ENCODE peak calls at places on chromosomes 1 and 21, in four cellular contexts. One of them, this sample, is unnamed.

GRCh38 chr1:78678324-78678723 is 28.7 kb downstream of the IFI44 start:
- DNase-seq in HepG2: no peak
- DNase-seq in K562: no peak
- DNase-seq in GM12878: no peak
- DNase-seq in this sample: no peak

GRCh38 chr21:38741976-38742309 is 63.8 kb upstream of the ETS2 start:
- DNase-seq in HepG2: no peak
- DNase-seq in K562: peak; percentile 36
- DNase-seq in GM12878: no peak
- DNase-seq in this sample: no peak

GRCh38 chr1:59173721-59174120 is 123.2 kb upstream of the FGGY start:
- DNase-seq in K562: no peak
- DNase-seq in HepG2: no peak
- DNase-seq in GM12878: no peak
- DNase-seq in this sample: no peak

GRCh38 chr1:202189012-202189790 is 4.4 kb upstream of the LGR6 start:
- DNase-seq in K562: peak; percentile 89
- DNase-seq in GM12878: no peak
- DNase-seq in HepG2: peak; percentile 83
- DNase-seq in this sample: no peak

GRCh38 chr1:16249838-16250241 is 12.9 kb upstream of the CPLANE2 start:
- DNase-seq in GM12878: no peak
- DNase-seq in K562: no peak
- DNase-seq in HepG2: peak; percentile 25
- DNase-seq in this sample: no peak

GRCh38 chr1:180680558-180681144 is 48.8 kb downstream of the XPR1 start:
- DNase-seq in HepG2: no peak
- DNase-seq in K562: no peak
- DNase-seq in GM12878: no peak
- DNase-seq in this sample: no peak

GRCh38 chr1:201739492-201740085 is 89.4 kb upstream of the IPO9 start:
- DNase-seq in GM12878: no peak
- DNase-seq in HepG2: no peak
- DNase-seq in K562: peak; percentile 27
- DNase-seq in this sample: peak; percentile 61

GRCh38 chr1:22812993-22813790 is 102.6 kb downstream of the EPHB2 start:
- DNase-seq in HepG2: no peak
- DNase-seq in GM12878: no peak
- DNase-seq in K562: no peak
- DNase-seq in this sample: no peak

GRCh38 chr1:65817891-65818290 is 25.2 kb downstream of the PDE4B start:
- DNase-seq in K562: no peak
- DNase-seq in GM12878: no peak
- DNase-seq in HepG2: no peak
- DNase-seq in this sample: no peak

GRCh38 chr21:27423073-27423472 is 456.2 kb upstream of the ADAMTS5 start:
- DNase-seq in HepG2: no peak
- DNase-seq in K562: no peak
- DNase-seq in GM12878: no peak
- DNase-seq in this sample: no peak

GRCh38 chr1:79109445-79109844 is 102.9 kb upstream of the ADGRL4 start:
- DNase-seq in K562: no peak
- DNase-seq in GM12878: no peak
- DNase-seq in HepG2: no peak
- DNase-seq in this sample: no peak

GRCh38 chr1:17136936-17137335 is 17.7 kb upstream of the PADI2 start:
- DNase-seq in GM12878: no peak
- DNase-seq in K562: no peak
- DNase-seq in HepG2: no peak
- DNase-seq in this sample: no peak

GRCh38 chr1:164637461-164638375 is 78.7 kb downstream of the PBX1 start:
- DNase-seq in GM12878: no peak
- DNase-seq in K562: no peak
- DNase-seq in HepG2: no peak
- DNase-seq in this sample: peak; percentile 56

GRCh38 chr1:203306970-203307541 is 1.7 kb downstream of the BTG2 start:
- DNase-seq in K562: no peak
- DNase-seq in GM12878: no peak
- DNase-seq in HepG2: no peak
- DNase-seq in this sample: no peak

GRCh38 chr1:152582647-152583046 is 2.3 kb upstream of the LCE3D start:
- DNase-seq in GM12878: no peak
- DNase-seq in HepG2: no peak
- DNase-seq in K562: no peak
- DNase-seq in this sample: no peak

GRCh38 chr1:202270871-202271326 is 70.8 kb downstream of the UBE2T start:
- DNase-seq in HepG2: no peak
- DNase-seq in K562: no peak
- DNase-seq in GM12878: no peak
- DNase-seq in this sample: no peak

GRCh38 chr1:222817529-222817928 is 2.7 kb downstream of the DISP1 start:
- DNase-seq in K562: no peak
- DNase-seq in GM12878: no peak
- DNase-seq in HepG2: no peak
- DNase-seq in this sample: peak; percentile 88

GRCh38 chr1:220189750-220190347 is 82.4 kb downstream of the RAB3GAP2 start:
- DNase-seq in K562: peak; percentile 33
- DNase-seq in HepG2: peak; percentile 16
- DNase-seq in GM12878: no peak
- DNase-seq in this sample: peak; percentile 23

GRCh38 chr1:197725044-197725443 is 50.2 kb downstream of the DENND1B start:
- DNase-seq in GM12878: no peak
- DNase-seq in HepG2: peak; percentile 9
- DNase-seq in K562: peak; percentile 50
- DNase-seq in this sample: peak; percentile 33

GRCh38 chr1:159250817-159251216 is 46.1 kb downstream of the ACKR1 start:
- DNase-seq in GM12878: no peak
- DNase-seq in K562: peak; percentile 8
- DNase-seq in HepG2: no peak
- DNase-seq in this sample: no peak

GRCh38 chr1:204222006-204222872 is 8.5 kb upstream of the GOLT1A start:
- DNase-seq in K562: no peak
- DNase-seq in GM12878: no peak
- DNase-seq in HepG2: no peak
- DNase-seq in this sample: no peak

GRCh38 chr1:236800002-236800620 is 5.0 kb downstream of the MTR start:
- DNase-seq in GM12878: no peak
- DNase-seq in K562: no peak
- DNase-seq in HepG2: no peak
- DNase-seq in this sample: no peak

GRCh38 chr1:53572802-53573148 is 113.6 kb downstream of the DMRTB1 start:
- DNase-seq in GM12878: no peak
- DNase-seq in HepG2: no peak
- DNase-seq in K562: no peak
- DNase-seq in this sample: no peak

GRCh38 chr1:8144318-8144717 is 118.2 kb upstream of the ERRFI1 start:
- DNase-seq in K562: no peak
- DNase-seq in GM12878: no peak
- DNase-seq in HepG2: no peak
- DNase-seq in this sample: no peak

GRCh38 chr1:42801832-42802483 is 15.0 kb upstream of the ERMAP start:
- DNase-seq in GM12878: no peak
- DNase-seq in K562: no peak
- DNase-seq in HepG2: no peak
- DNase-seq in this sample: no peak

GRCh38 chr1:1020415-1021009 is 592 bp downstream of the AGRN start:
- DNase-seq in K562: peak; percentile 68
- DNase-seq in HepG2: no peak
- DNase-seq in GM12878: no peak
- DNase-seq in this sample: no peak

GRCh38 chr1:16260814-16261213 is 23.8 kb upstream of the CPLANE2 start:
- DNase-seq in HepG2: no peak
- DNase-seq in K562: no peak
- DNase-seq in GM12878: no peak
- DNase-seq in this sample: no peak

GRCh38 chr1:11729498-11730428 is 6.2 kb upstream of the AGTRAP start:
- DNase-seq in GM12878: no peak
- DNase-seq in K562: peak; percentile 69
- DNase-seq in HepG2: peak; percentile 23
- DNase-seq in this sample: no peak

GRCh38 chr1:44851308-44851707 is 8.3 kb upstream of the PTCH2 start:
- DNase-seq in K562: no peak
- DNase-seq in HepG2: no peak
- DNase-seq in GM12878: no peak
- DNase-seq in this sample: no peak
- TF ChIP-seq ZNF274 in K562: no peak
- TF ChIP-seq ZNF274 in HepG2: no peak
- TF ChIP-seq ZNF274 in GM12878: no peak
- TF ChIP-seq ZNF274 in this sample: no peak

DNA sequence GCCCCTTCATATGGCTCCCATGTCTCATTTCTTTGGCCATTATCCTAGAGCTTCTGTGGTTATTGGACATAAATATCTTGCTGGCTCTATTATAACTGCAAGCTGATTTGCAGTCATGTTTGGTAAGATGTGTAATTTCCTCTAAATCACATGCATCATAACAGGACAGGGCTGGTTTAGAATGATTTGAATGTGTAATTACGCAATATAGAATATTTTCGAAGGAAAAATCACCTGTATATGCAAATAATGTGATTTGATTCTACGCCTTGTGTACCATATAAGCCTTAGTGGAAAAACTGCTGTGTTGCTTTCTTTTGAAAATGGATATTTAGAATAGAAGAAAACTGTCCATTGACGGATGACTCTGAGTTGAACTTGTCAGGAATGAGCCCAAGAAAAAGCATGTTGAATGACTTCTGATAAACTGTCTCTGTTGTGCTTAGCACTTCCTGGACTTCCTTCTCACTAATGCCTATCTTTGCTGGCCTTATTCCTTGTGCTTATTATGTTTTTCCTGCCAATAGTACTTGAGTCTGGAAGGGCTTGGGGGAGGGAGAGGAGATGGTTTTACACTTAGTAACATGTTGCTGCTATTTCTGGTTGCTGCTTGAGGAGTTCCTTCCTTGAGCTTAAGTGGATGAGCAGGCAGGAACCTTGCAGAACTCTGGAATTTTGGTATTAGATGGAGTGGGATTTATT is 6.5 kb downstream of the CACHD1 start:
- DNase-seq in GM12878: no peak
- DNase-seq in HepG2: no peak
- DNase-seq in K562: no peak
- DNase-seq in this sample: no peak
- TF ChIP-seq REST in GM12878: no peak
- TF ChIP-seq REST in HepG2: no peak
- TF ChIP-seq REST in K562: no peak
- TF ChIP-seq REST in this sample: no peak

DNA sequence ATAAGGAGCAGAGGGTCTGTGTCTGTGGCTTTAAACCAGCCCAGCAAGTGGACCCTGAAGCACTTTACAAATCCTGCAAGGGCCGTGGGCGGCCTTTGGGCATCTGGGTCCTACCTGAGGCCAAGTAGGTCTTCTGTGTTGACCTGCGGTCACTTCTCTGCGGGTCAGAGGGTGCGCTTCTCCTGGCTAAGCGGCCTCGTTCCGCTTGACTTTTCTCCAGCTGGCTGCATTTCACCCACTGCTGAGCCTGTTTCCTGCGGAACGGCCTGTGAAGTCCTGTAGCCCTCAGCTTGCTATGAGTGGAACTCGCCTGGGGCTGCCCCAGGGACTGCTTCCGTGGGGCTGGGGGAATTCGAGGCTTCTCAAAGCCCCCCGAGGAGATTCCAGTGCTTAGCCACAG is 43.3 kb downstream of the SLC37A1 start:
- DNase-seq in HepG2: no peak
- DNase-seq in GM12878: no peak
- DNase-seq in K562: no peak
- DNase-seq in this sample: no peak
- TF ChIP-seq ZNF274 in HepG2: no peak
- TF ChIP-seq ZNF274 in GM12878: no peak
- TF ChIP-seq ZNF274 in K562: no peak
- TF ChIP-seq ZNF274 in this sample: no peak

GRCh38 chr1:242634732-242635131 is 110.2 kb upstream of the PLD5 start:
- DNase-seq in GM12878: no peak
- DNase-seq in HepG2: no peak
- DNase-seq in K562: no peak
- DNase-seq in this sample: no peak

GRCh38 chr1:242639104-242639503 is 114.6 kb upstream of the PLD5 start:
- DNase-seq in GM12878: no peak
- DNase-seq in K562: no peak
- DNase-seq in HepG2: no peak
- DNase-seq in this sample: no peak
- TF ChIP-seq REST in GM12878: no peak
- TF ChIP-seq REST in K562: no peak
- TF ChIP-seq REST in HepG2: no peak
- TF ChIP-seq REST in this sample: no peak

GRCh38 chr1:215793210-215793609 is 226.1 kb downstream of the KCTD3 start:
- DNase-seq in K562: no peak
- DNase-seq in HepG2: no peak
- DNase-seq in GM12878: no peak
- DNase-seq in this sample: no peak
- TF ChIP-seq ZNF274 in K562: no peak
- TF ChIP-seq ZNF274 in HepG2: no peak
- TF ChIP-seq ZNF274 in GM12878: no peak
- TF ChIP-seq ZNF274 in this sample: no peak

GRCh38 chr1:208245185-208245705 is 1.1 kb upstream of the PLXNA2 start:
- DNase-seq in K562: peak; percentile 93
- DNase-seq in HepG2: peak; percentile 85
- DNase-seq in GM12878: peak; percentile 26
- DNase-seq in this sample: peak; percentile 81
- TF ChIP-seq REST in K562: no peak
- TF ChIP-seq REST in HepG2: no peak
- TF ChIP-seq REST in GM12878: no peak
- TF ChIP-seq REST in this sample: no peak

GRCh38 chr21:31604591-31605190 is 54.8 kb upstream of the SOD1 start:
- DNase-seq in GM12878: peak; percentile 19
- DNase-seq in K562: peak; percentile 84
- DNase-seq in HepG2: peak; percentile 41
- DNase-seq in this sample: peak; percentile 45
- TF ChIP-seq ZNF274 in GM12878: no peak
- TF ChIP-seq ZNF274 in K562: no peak
- TF ChIP-seq ZNF274 in HepG2: no peak
- TF ChIP-seq ZNF274 in this sample: no peak